ENCODE peak calls at places on chromosome 1, in four cellular contexts. K is CD8-positive, alpha-beta memory T cell; Q is cardiac muscle cell; I is T-helper 1 cell. N is an unnamed sample.

GRCh38 chr1:154104433-154105082 is 50.3 kb downstream of the NUP210L start:
- DNase-seq in K (no peak), Q (no peak), I (no peak), N (no peak)

GRCh38 chr1:24898152-24898908 is 31.7 kb downstream of the RUNX3 start:
- DNase-seq in K (no peak), Q (peak; percentile 45), I (peak; percentile 34), N (peak; percentile 69)

GRCh38 chr1:125085720-125086591 is 3901.2 kb downstream of the SRGAP2C start:
- DNase-seq in K (no peak), Q (no peak), I (no peak), N (no peak)

GRCh38 chr1:216047821-216048220 is 375.4 kb downstream of the USH2A start:
- DNase-seq in K (no peak), Q (no peak), I (no peak), N (no peak)

GRCh38 chr1:23098463-23099170 is 70.0 kb downstream of the LUZP1 start:
- DNase-seq in K (peak; percentile 59), Q (peak; percentile 85), I (peak; percentile 53), N (peak; percentile 54)

GRCh38 chr1:201982082-201982922 is at the start of gene RNPEP:
- DNase-seq in K (peak; percentile 59), Q (peak; percentile 72), I (peak; percentile 55), N (peak; percentile 73)

GRCh38 chr1:183432548-183432875 is 14.3 kb upstream of the NMNAT2 start:
- DNase-seq in K (no peak), Q (no peak), I (no peak), N (no peak)

GRCh38 chr1:216630532-216630931 is 92.7 kb downstream of the ESRRG start:
- DNase-seq in K (no peak), Q (no peak), I (no peak), N (no peak)

GRCh38 chr1:225866061-225866844 is 15.9 kb downstream of the TMEM63A start:
- DNase-seq in K (peak; percentile 81), Q (peak; percentile 85), I (peak; percentile 51), N (no peak)

GRCh38 chr1:203860396-203860951 is 925 bp upstream of the SNRPE start:
- DNase-seq in K (no peak), Q (peak; percentile 50), I (no peak), N (no peak)

GRCh38 chr1:226702318-226702956 is 36.6 kb downstream of the ITPKB start:
- DNase-seq in K (no peak), Q (peak; percentile 75), I (no peak), N (no peak)

GRCh38 chr1:170063109-170063826 is 11.2 kb downstream of the KIFAP3 start:
- DNase-seq in K (no peak), Q (no peak), I (no peak), N (no peak)

GRCh38 chr1:235601087-235601486 is 48.5 kb downstream of the GNG4 start:
- DNase-seq in K (no peak), Q (peak; percentile 23), I (no peak), N (no peak)

GRCh38 chr1:186967659-186968394 is 139.1 kb downstream of the PLA2G4A start:
- DNase-seq in K (no peak), Q (no peak), I (no peak), N (no peak)

GRCh38 chr1:111842411-111842810 is 86.7 kb downstream of the DDX20 start:
- DNase-seq in K (no peak), Q (no peak), I (no peak), N (no peak)

GRCh38 chr1:175201061-175201508 is 8.5 kb upstream of the KIAA0040 start:
- DNase-seq in K (no peak), Q (peak; percentile 34), I (no peak), N (no peak)

GRCh38 chr1:230113605-230114241 is 46.7 kb downstream of the GALNT2 start:
- DNase-seq in K (no peak), Q (peak; percentile 87), I (no peak), N (no peak)

GRCh38 chr1:156432109-156433018 is 63.4 kb downstream of the RHBG start:
- DNase-seq in K (no peak), Q (no peak), I (no peak), N (no peak)

GRCh38 chr1:31239653-31240241 is at the start of gene NKAIN1:
- DNase-seq in K (no peak), Q (peak; percentile 49), I (no peak), N (peak; percentile 59)

GRCh38 chr1:52636701-52637695 is 4.0 kb downstream of the SHISAL2A start:
- DNase-seq in K (peak; percentile 90), Q (no peak), I (peak; percentile 59), N (no peak)

GRCh38 chr1:167033646-167034045 is 44.6 kb downstream of the MAEL start:
- DNase-seq in K (no peak), Q (no peak), I (no peak), N (no peak)

GRCh38 chr1:158527190-158527815 is 26.9 kb downstream of the OR6Y1 start:
- DNase-seq in K (no peak), Q (peak; percentile 51), I (no peak), N (no peak)

GRCh38 chr1:33970148-33970825 is 106.4 kb downstream of the HMGB4 start:
- DNase-seq in K (no peak), Q (no peak), I (no peak), N (no peak)

GRCh38 chr1:79128726-79129125 is 122.2 kb upstream of the ADGRL4 start:
- DNase-seq in K (no peak), Q (peak; percentile 78), I (no peak), N (no peak)

GRCh38 chr1:41813220-41813619 is 105.5 kb downstream of the HIVEP3 start:
- DNase-seq in K (no peak), Q (no peak), I (no peak), N (no peak)

GRCh38 chr1:81584398-81584797 is 216.3 kb upstream of the ADGRL2 start:
- DNase-seq in K (no peak), Q (no peak), I (no peak), N (no peak)

GRCh38 chr1:197674286-197674685 is 101.0 kb downstream of the DENND1B start:
- DNase-seq in K (no peak), Q (no peak), I (no peak), N (no peak)

GRCh38 chr1:3187415-3188149 is 118.6 kb downstream of the PRDM16 start:
- DNase-seq in K (no peak), Q (no peak), I (no peak), N (no peak)

GRCh38 chr1:170617595-170618215 is 46.2 kb upstream of the PRRX1 start:
- DNase-seq in K (no peak), Q (no peak), I (no peak), N (no peak)

GRCh38 chr1:195946500-195946899 is 661.7 kb downstream of the KCNT2 start:
- DNase-seq in K (no peak), Q (no peak), I (no peak), N (no peak)